ENCODE peak calls at places on chromosomes 16 and 17, in six cellular contexts. One of them, this sample, is unnamed.

GRCh38 chr16:12651765-12652531 is 151.7 kb downstream of the CPPED1 start:
- DNase-seq in NT2/D1: no peak
- DNase-seq in IMR-90: no peak
- DNase-seq in transverse colon: no peak
- DNase-seq in iPS DF 6.9: no peak
- DNase-seq in pancreas: no peak
- DNase-seq in this sample: no peak

GRCh38 chr16:47590472-47590871 is 129.3 kb downstream of the PHKB start:
- DNase-seq in NT2/D1: no peak
- DNase-seq in pancreas: no peak
- DNase-seq in IMR-90: no peak
- DNase-seq in iPS DF 6.9: no peak
- DNase-seq in transverse colon: no peak
- DNase-seq in this sample: no peak

GRCh38 chr17:7591596-7591995 is 1.7 kb upstream of the SOX15 start:
- DNase-seq in IMR-90: no peak
- DNase-seq in transverse colon: no peak
- DNase-seq in pancreas: no peak
- DNase-seq in iPS DF 6.9: no peak
- DNase-seq in NT2/D1: no peak
- DNase-seq in this sample: no peak

GRCh38 chr16:27286446-27286845 is 17.9 kb upstream of the NSMCE1 start:
- DNase-seq in NT2/D1: no peak
- DNase-seq in IMR-90: peak; percentile 97
- DNase-seq in transverse colon: no peak
- DNase-seq in pancreas: no peak
- DNase-seq in iPS DF 6.9: no peak
- DNase-seq in this sample: no peak

GRCh38 chr16:56713794-56714193 is 16.1 kb upstream of the NUP93 start:
- DNase-seq in NT2/D1: no peak
- DNase-seq in pancreas: no peak
- DNase-seq in IMR-90: no peak
- DNase-seq in transverse colon: no peak
- DNase-seq in iPS DF 6.9: no peak
- DNase-seq in this sample: no peak

GRCh38 chr17:34533811-34534527 is 45.4 kb upstream of the TMEM132E start:
- DNase-seq in iPS DF 6.9: no peak
- DNase-seq in NT2/D1: no peak
- DNase-seq in transverse colon: no peak
- DNase-seq in IMR-90: no peak
- DNase-seq in pancreas: no peak
- DNase-seq in this sample: no peak

GRCh38 chr17:56808503-56808902 is 25.2 kb downstream of the C17orf67 start:
- DNase-seq in iPS DF 6.9: no peak
- DNase-seq in transverse colon: no peak
- DNase-seq in IMR-90: no peak
- DNase-seq in pancreas: no peak
- DNase-seq in NT2/D1: no peak
- DNase-seq in this sample: no peak

GRCh38 chr17:7220593-7221280 is 999 bp downstream of the ACADVL start:
- DNase-seq in transverse colon: peak; percentile 77
- DNase-seq in IMR-90: peak; percentile 63
- DNase-seq in NT2/D1: no peak
- DNase-seq in pancreas: peak; percentile 74
- DNase-seq in iPS DF 6.9: no peak
- DNase-seq in this sample: peak; percentile 70

DNA sequence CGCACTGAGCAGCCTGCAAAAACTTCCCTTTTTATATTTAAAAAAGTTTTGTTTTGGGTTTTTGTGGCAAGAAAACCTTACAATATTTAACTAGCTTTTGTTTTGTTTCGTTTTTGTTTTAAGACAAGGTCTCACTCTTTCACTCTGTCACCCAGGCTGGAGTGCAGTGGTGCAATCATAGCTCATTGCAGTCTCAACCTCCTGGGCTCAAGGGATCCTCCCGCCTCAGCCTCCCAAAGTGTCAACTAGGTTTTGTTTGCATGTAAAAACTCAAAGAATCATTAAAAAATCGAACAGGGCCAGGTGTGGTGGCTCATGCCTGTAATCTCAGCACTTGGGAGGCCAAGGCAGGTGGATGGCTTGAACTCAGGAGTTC is 77.9 kb upstream of the FA2H start:
- DNase-seq in NT2/D1: no peak
- DNase-seq in transverse colon: no peak
- DNase-seq in iPS DF 6.9: no peak
- DNase-seq in IMR-90: no peak
- DNase-seq in pancreas: no peak
- DNase-seq in this sample: peak; percentile 29
- H3K4me1 ChIP-seq in NT2/D1: no peaks in the 10 kb centered on the region
- H3K4me1 ChIP-seq in transverse colon: peaks cover 10% of the 10 kb centered on the region
- H3K4me1 ChIP-seq in iPS DF 6.9: no peaks in the 10 kb centered on the region
- H3K4me1 ChIP-seq in IMR-90: no peaks in the 10 kb centered on the region
- H3K4me1 ChIP-seq in pancreas: no peaks in the 10 kb centered on the region
- H3K4me1 ChIP-seq in this sample: peaks cover 4% of the 10 kb centered on the region

GRCh38 chr16:11140466-11140865 is 115.5 kb downstream of the SOCS1 start:
- DNase-seq in iPS DF 6.9: no peak
- DNase-seq in IMR-90: no peak
- DNase-seq in NT2/D1: no peak
- DNase-seq in pancreas: no peak
- DNase-seq in transverse colon: no peak
- DNase-seq in this sample: no peak

GRCh38 chr16:11138026-11138768 is 117.8 kb downstream of the SOCS1 start:
- DNase-seq in NT2/D1: no peak
- DNase-seq in IMR-90: no peak
- DNase-seq in pancreas: no peak
- DNase-seq in iPS DF 6.9: no peak
- DNase-seq in transverse colon: no peak
- DNase-seq in this sample: no peak

GRCh38 chr16:11139624-11140375 is 116.2 kb downstream of the SOCS1 start:
- DNase-seq in IMR-90: no peak
- DNase-seq in transverse colon: no peak
- DNase-seq in pancreas: no peak
- DNase-seq in iPS DF 6.9: no peak
- DNase-seq in NT2/D1: no peak
- DNase-seq in this sample: no peak

GRCh38 chr16:11140867-11141266 is 115.1 kb downstream of the SOCS1 start:
- DNase-seq in IMR-90: no peak
- DNase-seq in pancreas: no peak
- DNase-seq in NT2/D1: no peak
- DNase-seq in iPS DF 6.9: no peak
- DNase-seq in transverse colon: no peak
- DNase-seq in this sample: no peak

DNA sequence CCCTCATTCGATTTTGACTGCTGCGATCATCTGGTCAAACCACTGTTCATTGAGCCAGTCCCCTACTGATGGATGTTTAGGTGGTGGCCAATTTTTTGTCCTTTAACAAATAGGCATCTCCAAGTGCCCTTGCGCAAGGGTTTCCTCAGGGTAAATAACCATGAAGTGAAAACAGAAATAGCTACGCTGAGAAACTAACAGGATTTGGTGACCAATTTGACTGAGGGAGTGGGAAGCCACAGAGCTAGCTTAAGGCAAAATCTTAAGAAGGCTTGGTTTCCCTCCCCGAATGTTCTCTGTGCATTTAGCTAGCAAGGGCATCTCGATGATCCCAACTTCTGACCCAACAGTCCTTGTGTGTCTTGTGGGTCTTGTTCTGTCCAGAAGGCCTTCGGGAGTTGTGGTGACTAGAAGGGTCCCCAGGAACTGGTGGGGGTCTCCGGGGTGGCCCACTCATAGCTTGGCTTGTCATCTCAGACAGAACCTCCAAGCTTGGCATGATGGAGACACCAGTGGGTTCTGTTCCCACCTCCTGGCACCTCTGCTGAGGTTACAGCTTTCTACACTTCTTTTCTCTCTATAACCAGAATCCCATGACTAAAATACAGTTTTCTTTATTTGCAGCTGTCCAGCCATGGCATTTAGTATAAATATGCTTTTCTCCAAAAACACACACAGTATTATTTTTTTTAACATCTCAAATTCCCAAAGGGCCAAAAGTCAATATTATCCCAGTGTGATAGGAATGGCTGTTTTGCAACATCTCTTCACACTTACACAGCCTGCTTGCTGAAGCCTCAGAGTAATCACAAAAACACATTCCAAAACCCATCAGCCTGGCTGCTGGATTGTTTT is 117.0 kb downstream of the SOCS1 start:
- DNase-seq in NT2/D1: no peak
- DNase-seq in iPS DF 6.9: no peak
- DNase-seq in IMR-90: peak; percentile 44
- DNase-seq in transverse colon: no peak
- DNase-seq in pancreas: no peak
- DNase-seq in this sample: no peak
- H3K4me1 ChIP-seq in NT2/D1: peaks cover 23% of the 10 kb centered on the region
- H3K4me1 ChIP-seq in iPS DF 6.9: no peaks in the 10 kb centered on the region
- H3K4me1 ChIP-seq in IMR-90: peaks cover 35% of the 10 kb centered on the region
- H3K4me1 ChIP-seq in transverse colon: peaks cover 5% of the 10 kb centered on the region
- H3K4me1 ChIP-seq in pancreas: no peaks in the 10 kb centered on the region
- H3K4me1 ChIP-seq in this sample: no peaks in the 10 kb centered on the region

GRCh38 chr17:49634487-49634865 is 43.4 kb downstream of the SPOP start:
- DNase-seq in iPS DF 6.9: no peak
- DNase-seq in IMR-90: no peak
- DNase-seq in transverse colon: no peak
- DNase-seq in pancreas: no peak
- DNase-seq in NT2/D1: no peak
- DNase-seq in this sample: no peak
- H3K4me1 ChIP-seq in iPS DF 6.9: no peaks in the 10 kb centered on the region
- H3K4me1 ChIP-seq in IMR-90: peaks cover 10% of the 10 kb centered on the region
- H3K4me1 ChIP-seq in transverse colon: peaks cover 72% of the 10 kb centered on the region
- H3K4me1 ChIP-seq in pancreas: peaks cover 24% of the 10 kb centered on the region
- H3K4me1 ChIP-seq in NT2/D1: no peaks in the 10 kb centered on the region
- H3K4me1 ChIP-seq in this sample: no peaks in the 10 kb centered on the region

GRCh38 chr16:31711344-31711845 is 162.2 kb upstream of the ZNF267 start:
- DNase-seq in transverse colon: no peak
- DNase-seq in pancreas: no peak
- DNase-seq in NT2/D1: no peak
- DNase-seq in iPS DF 6.9: no peak
- DNase-seq in IMR-90: no peak
- DNase-seq in this sample: no peak
- H3K4me1 ChIP-seq in transverse colon: peaks cover 16% of the 10 kb centered on the region
- H3K4me1 ChIP-seq in pancreas: peaks cover 9% of the 10 kb centered on the region
- H3K4me1 ChIP-seq in NT2/D1: peaks cover 4% of the 10 kb centered on the region
- H3K4me1 ChIP-seq in iPS DF 6.9: no peaks in the 10 kb centered on the region
- H3K4me1 ChIP-seq in IMR-90: peaks cover 6% of the 10 kb centered on the region
- H3K4me1 ChIP-seq in this sample: peaks cover 5% of the 10 kb centered on the region

GRCh38 chr16:4385066-4385788 is 13.6 kb downstream of the VASN start:
- DNase-seq in iPS DF 6.9: no peak
- DNase-seq in pancreas: no peak
- DNase-seq in NT2/D1: no peak
- DNase-seq in IMR-90: no peak
- DNase-seq in transverse colon: no peak
- DNase-seq in this sample: no peak

GRCh38 chr16:4386951-4387565 is 15.4 kb downstream of the VASN start:
- DNase-seq in iPS DF 6.9: no peak
- DNase-seq in IMR-90: no peak
- DNase-seq in pancreas: no peak
- DNase-seq in transverse colon: no peak
- DNase-seq in NT2/D1: no peak
- DNase-seq in this sample: no peak

GRCh38 chr16:4385789-4386451 is 14.3 kb downstream of the VASN start:
- DNase-seq in IMR-90: no peak
- DNase-seq in NT2/D1: no peak
- DNase-seq in iPS DF 6.9: no peak
- DNase-seq in pancreas: no peak
- DNase-seq in transverse colon: no peak
- DNase-seq in this sample: no peak

GRCh38 chr16:4387769-4388168 is 16.1 kb downstream of the VASN start:
- DNase-seq in transverse colon: no peak
- DNase-seq in NT2/D1: no peak
- DNase-seq in iPS DF 6.9: no peak
- DNase-seq in IMR-90: no peak
- DNase-seq in pancreas: no peak
- DNase-seq in this sample: no peak

DNA sequence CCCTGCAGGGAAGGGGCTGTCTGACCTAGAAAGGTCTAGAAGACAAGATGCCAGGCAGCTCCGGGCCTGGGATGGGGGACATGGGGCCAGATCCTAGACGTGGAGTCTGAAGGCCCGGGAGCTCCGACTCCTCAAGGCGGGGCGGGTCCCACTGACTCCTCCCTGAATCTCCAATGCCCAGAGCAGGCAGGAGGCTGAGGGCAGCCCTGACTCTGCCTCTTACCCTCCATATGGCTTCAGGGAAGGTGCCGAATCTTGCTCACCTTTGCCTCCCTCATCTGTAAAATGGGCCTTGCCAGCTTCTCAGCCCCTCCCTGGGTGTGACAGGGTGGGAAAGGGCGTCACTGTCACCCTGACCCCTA is 14.8 kb downstream of the VASN start:
- DNase-seq in transverse colon: no peak
- DNase-seq in pancreas: no peak
- DNase-seq in NT2/D1: no peak
- DNase-seq in iPS DF 6.9: no peak
- DNase-seq in IMR-90: no peak
- DNase-seq in this sample: no peak
- H3K4me1 ChIP-seq in transverse colon: no peaks in the 10 kb centered on the region
- H3K4me1 ChIP-seq in pancreas: no peaks in the 10 kb centered on the region
- H3K4me1 ChIP-seq in NT2/D1: peaks cover 56% of the 10 kb centered on the region
- H3K4me1 ChIP-seq in iPS DF 6.9: peaks cover 19% of the 10 kb centered on the region
- H3K4me1 ChIP-seq in IMR-90: peaks cover 33% of the 10 kb centered on the region
- H3K4me1 ChIP-seq in this sample: no peaks in the 10 kb centered on the region

GRCh38 chr17:39634384-39634871 is 2.5 kb upstream of the STARD3 start:
- DNase-seq in transverse colon: peak; percentile 16
- DNase-seq in NT2/D1: no peak
- DNase-seq in IMR-90: peak; percentile 44
- DNase-seq in pancreas: no peak
- DNase-seq in iPS DF 6.9: no peak
- DNase-seq in this sample: no peak

GRCh38 chr17:39631403-39631802 is 4.7 kb downstream of the PPP1R1B start:
- DNase-seq in transverse colon: peak; percentile 71
- DNase-seq in iPS DF 6.9: no peak
- DNase-seq in NT2/D1: no peak
- DNase-seq in pancreas: peak; percentile 62
- DNase-seq in IMR-90: no peak
- DNase-seq in this sample: peak; percentile 71

GRCh38 chr17:39633570-39634183 is 3.3 kb upstream of the STARD3 start:
- DNase-seq in IMR-90: no peak
- DNase-seq in transverse colon: no peak
- DNase-seq in NT2/D1: no peak
- DNase-seq in pancreas: no peak
- DNase-seq in iPS DF 6.9: no peak
- DNase-seq in this sample: no peak

GRCh38 chr17:39629894-39630293 is 3.1 kb downstream of the PPP1R1B start:
- DNase-seq in pancreas: peak; percentile 22
- DNase-seq in NT2/D1: no peak
- DNase-seq in transverse colon: peak; percentile 22
- DNase-seq in IMR-90: no peak
- DNase-seq in iPS DF 6.9: no peak
- DNase-seq in this sample: no peak

GRCh38 chr17:39632153-39632941 is 4.6 kb upstream of the STARD3 start:
- DNase-seq in IMR-90: no peak
- DNase-seq in pancreas: peak; percentile 78
- DNase-seq in transverse colon: peak; percentile 93
- DNase-seq in iPS DF 6.9: no peak
- DNase-seq in NT2/D1: no peak
- DNase-seq in this sample: peak; percentile 96
- H3K4me1 ChIP-seq in IMR-90: peaks cover 7% of the 10 kb centered on the region
- H3K4me1 ChIP-seq in pancreas: peaks cover 4% of the 10 kb centered on the region
- H3K4me1 ChIP-seq in transverse colon: peaks cover 69% of the 10 kb centered on the region
- H3K4me1 ChIP-seq in iPS DF 6.9: peaks cover 18% of the 10 kb centered on the region
- H3K4me1 ChIP-seq in NT2/D1: peaks cover 50% of the 10 kb centered on the region
- H3K4me1 ChIP-seq in this sample: peaks cover 19% of the 10 kb centered on the region

This sample was measured in colonic mucosa.